ENCODE peak calls at places on chromosomes 1 and 21, in four cellular contexts. L, X, H and G are unnamed samples.
A peak's percentile ranks its signal among the peaks of the same experiment; 100 is the strongest.

GRCh38 chr1:109370712-109371270 is 26.9 kb downstream of the SORT1 start:
- DNase-seq in L (no peak), X (no peak), H (peak; percentile 3), G (no peak)

GRCh38 chr1:27192039-27192529 is 37.2 kb upstream of the SLC9A1 start:
- DNase-seq in L (peak; percentile 88), X (no peak), H (peak; percentile 2), G (no peak)

GRCh38 chr1:110829955-110830553 is 42.9 kb upstream of the CD53 start:
- DNase-seq in L (peak; percentile 42), X (no peak), H (no peak), G (no peak)

GRCh38 chr1:161549652-161550051 is at the start of gene FCGR3A:
- DNase-seq in L (no peak), X (no peak), H (peak; percentile 30), G (no peak)

GRCh38 chr1:101366513-101367215 is 129.8 kb downstream of the S1PR1 start:
- DNase-seq in L (no peak), X (no peak), H (no peak), G (no peak)

GRCh38 chr1:193658711-193659110 is 472.3 kb upstream of the B3GALT2 start:
- DNase-seq in L (no peak), X (no peak), H (no peak), G (no peak)

GRCh38 chr1:172663726-172664125 is 4.8 kb downstream of the FASLG start:
- DNase-seq in L (peak; percentile 19), X (no peak), H (no peak), G (no peak)

GRCh38 chr1:5500541-5500940 is 491.7 kb downstream of the NPHP4 start:
- DNase-seq in L (no peak), X (no peak), H (no peak), G (no peak)

GRCh38 chr1:150365945-150366344 is 2.0 kb downstream of the RPRD2 start:
- DNase-seq in L (no peak), X (no peak), H (no peak), G (no peak)

GRCh38 chr1:43466403-43466802 is 12.7 kb upstream of the HYI start:
- DNase-seq in L (no peak), X (no peak), H (no peak), G (no peak)

GRCh38 chr1:3603156-3603555 is 8.2 kb downstream of the MEGF6 start:
- DNase-seq in L (no peak), X (no peak), H (no peak), G (no peak)

GRCh38 chr1:40575336-40575735 is 43.9 kb downstream of the ZNF684 start:
- DNase-seq in L (no peak), X (no peak), H (no peak), G (no peak)

GRCh38 chr1:30847358-30847972 is 61.1 kb downstream of the SDC3 start:
- DNase-seq in L (no peak), X (peak; percentile 92), H (peak; percentile 84), G (peak; percentile 70)

GRCh38 chr1:27145934-27146354 is 9.0 kb downstream of the SLC9A1 start:
- DNase-seq in L (peak; percentile 55), X (no peak), H (no peak), G (peak; percentile 78)

GRCh38 chr1:51941528-51941927 is 49.0 kb downstream of the RAB3B start:
- DNase-seq in L (peak; percentile 12), X (no peak), H (no peak), G (no peak)

GRCh38 chr21:45724345-45724961 is 80.9 kb downstream of the PCBP3 start:
- DNase-seq in L (no peak), X (peak; percentile 40), H (no peak), G (no peak)

GRCh38 chr1:61004269-61005003 is 77.9 kb upstream of the NFIA start:
- DNase-seq in L (no peak), X (no peak), H (peak; percentile 5), G (no peak)

GRCh38 chr1:220484135-220484534 is 43.8 kb upstream of the MARK1 start:
- DNase-seq in L (no peak), X (no peak), H (no peak), G (no peak)

GRCh38 chr1:172867216-172867828 is 183.4 kb downstream of the TNFSF18 start:
- DNase-seq in L (no peak), X (no peak), H (no peak), G (no peak)

GRCh38 chr1:33257759-33258712 is 1.7 kb downstream of the ZNF362 start:
- DNase-seq in L (no peak), X (no peak), H (peak; percentile 25), G (no peak)

GRCh38 chr1:178057863-178058576 is 35.9 kb upstream of the RASAL2 start:
- DNase-seq in L (no peak), X (peak; percentile 79), H (peak; percentile 55), G (peak; percentile 33)

GRCh38 chr1:178052650-178053461 is 41.0 kb upstream of the RASAL2 start:
- DNase-seq in L (peak; percentile 56), X (peak; percentile 33), H (no peak), G (no peak)

GRCh38 chr1:178055093-178055492 is 38.8 kb upstream of the RASAL2 start:
- DNase-seq in L (peak; percentile 79), X (peak; percentile 56), H (peak; percentile 40), G (peak; percentile 47)

GRCh38 chr1:178057131-178057765 is 36.7 kb upstream of the RASAL2 start:
- DNase-seq in L (no peak), X (peak; percentile 65), H (no peak), G (no peak)

GRCh38 chr1:178055779-178056471 is 38.0 kb upstream of the RASAL2 start:
- DNase-seq in L (peak; percentile 81), X (no peak), H (no peak), G (no peak)
- H3K4me1 ChIP-seq in L (peaks cover 53% of the 10 kb centered on the region), X (peaks cover 83% of the 10 kb centered on the region), H (peaks cover 11% of the 10 kb centered on the region), G (peaks cover 43% of the 10 kb centered on the region)

GRCh38 chr1:16451868-16452528 is 11.5 kb downstream of the NECAP2 start:
- DNase-seq in L (no peak), X (no peak), H (no peak), G (peak; percentile 53)

GRCh38 chr1:16447641-16448040 is 7.1 kb downstream of the NECAP2 start:
- DNase-seq in L (no peak), X (no peak), H (no peak), G (no peak)

GRCh38 chr1:16450863-16451481 is 10.4 kb downstream of the NECAP2 start:
- DNase-seq in L (no peak), X (no peak), H (no peak), G (no peak)

GRCh38 chr1:16449065-16449464 is 8.5 kb downstream of the NECAP2 start:
- DNase-seq in L (no peak), X (no peak), H (no peak), G (peak; percentile 21)

DNA sequence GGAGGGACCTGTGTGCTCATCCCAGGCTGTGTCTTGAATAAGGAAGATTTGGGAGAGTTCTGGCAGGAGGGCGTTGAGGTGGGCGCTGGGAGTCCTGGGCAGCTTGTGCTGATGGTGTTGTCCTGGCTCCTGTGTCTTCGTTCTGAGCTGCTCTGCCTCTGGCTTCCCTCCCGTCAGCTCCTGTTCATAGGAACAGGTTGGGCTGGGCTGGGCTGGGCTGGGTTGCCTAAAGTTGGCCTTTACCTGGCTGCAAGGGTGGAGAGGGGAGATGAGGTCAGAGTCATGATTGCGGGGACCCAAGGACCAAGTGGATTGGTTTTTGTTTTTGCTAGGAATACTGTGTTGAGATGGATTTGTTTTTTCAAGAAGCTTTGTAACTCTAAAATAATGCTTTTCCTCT is 9.1 kb downstream of the NECAP2 start:
- DNase-seq in L (no peak), X (no peak), H (no peak), G (no peak)
- H3K27ac ChIP-seq in L (no peak overlapping the region), X (no peak overlapping the region), H (no peak overlapping the region), G (no peak overlapping the region)

GRCh38 chr21:15000076-15000475 is 64.7 kb downstream of the NRIP1 start:
- DNase-seq in L (no peak), X (no peak), H (no peak), G (no peak)
- H3K4me1 ChIP-seq in L (peaks cover 88% of the 10 kb centered on the region), X (peaks cover 19% of the 10 kb centered on the region), H (peaks cover 45% of the 10 kb centered on the region), G (no peaks in the 10 kb centered on the region)

GRCh38 chr1:224579526-224579925 is 36.6 kb upstream of the CNIH3 start:
- DNase-seq in L (no peak), X (no peak), H (no peak), G (no peak)
- H3K27ac ChIP-seq in L (no peak overlapping the region), X (no peak overlapping the region), H (no peak overlapping the region), G (no peak overlapping the region)

GRCh38 chr1:41762251-41762650 is 156.5 kb downstream of the HIVEP3 start:
- DNase-seq in L (no peak), X (no peak), H (no peak), G (no peak)

GRCh38 chr1:41766546-41766945 is 152.2 kb downstream of the HIVEP3 start:
- DNase-seq in L (no peak), X (no peak), H (no peak), G (no peak)

GRCh38 chr1:41762777-41763176 is 155.9 kb downstream of the HIVEP3 start:
- DNase-seq in L (no peak), X (no peak), H (no peak), G (no peak)

GRCh38 chr1:41765109-41765655 is 153.5 kb downstream of the HIVEP3 start:
- DNase-seq in L (no peak), X (no peak), H (no peak), G (no peak)

DNA sequence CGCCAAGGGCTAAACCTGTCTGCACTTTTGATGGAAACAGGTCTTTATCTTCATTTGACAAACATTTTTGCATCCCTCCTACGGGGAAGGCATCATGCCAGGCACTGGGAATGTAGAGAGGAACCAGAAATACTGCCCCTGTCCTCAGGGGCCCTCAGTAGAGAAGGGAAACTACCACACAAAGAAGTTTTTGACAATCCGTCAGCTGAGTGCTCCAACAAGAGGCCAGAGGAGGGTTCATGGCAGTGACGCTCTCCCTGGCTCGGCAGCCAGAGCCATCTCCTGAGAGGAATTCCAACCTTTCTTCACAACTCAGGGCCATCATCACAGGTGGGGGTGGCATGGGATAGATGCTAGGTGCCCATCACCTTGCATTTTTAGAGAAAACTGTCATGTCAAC is 154.1 kb downstream of the HIVEP3 start:
- DNase-seq in L (no peak), X (no peak), H (no peak), G (peak; percentile 63)
- H3K4me1 ChIP-seq in L (no peaks in the 10 kb centered on the region), X (peaks cover 40% of the 10 kb centered on the region), H (no peaks in the 10 kb centered on the region), G (no peaks in the 10 kb centered on the region)